ENCODE peak calls at places on chromosome 16, in four cellular contexts. M is ascending aorta, P is endodermal cell, E is GM06990. N is an unnamed sample.

GRCh38 chr16:29857133-29857760 is 5.8 kb downstream of the CDIPT start:
- DNase-seq in E (no peak), P (no peak), M (no peak), N (peak)

GRCh38 chr16:81539009-81539820 is 94.6 kb downstream of the CMIP start:
- DNase-seq in E (no peak), P (no peak), M (no peak), N (no peak)

GRCh38 chr16:87877942-87878507 is 8.7 kb upstream of the SLC7A5 start:
- DNase-seq in P (peak), E (no peak), M (no peak), N (no peak)

GRCh38 chr16:3460585-3460984 is 17.1 kb downstream of the NAA60 start:
- DNase-seq in P (no peak), M (no peak), E (no peak), N (no peak)

GRCh38 chr16:66175580-66175979 is 190.9 kb upstream of the CDH5 start:
- DNase-seq in E (no peak), P (peak), M (no peak), N (no peak)

GRCh38 chr16:11575223-11575589 is 11.5 kb downstream of the LITAF start:
- DNase-seq in M (no peak), E (no peak), P (no peak), N (no peak)

GRCh38 chr16:23597003-23597756 is 1.1 kb upstream of the NDUFAB1 start:
- DNase-seq in P (peak), E (peak), M (no peak), N (no peak)

GRCh38 chr16:3094289-3095027 is 4.6 kb downstream of the ZSCAN10 start:
- DNase-seq in P (peak), E (no peak), M (no peak), N (no peak)

GRCh38 chr16:2803545-2804195 is 5.4 kb downstream of the PRSS41 start:
- DNase-seq in P (no peak), M (no peak), E (no peak), N (no peak)

GRCh38 chr16:67278773-67279295 is 498 bp upstream of the PLEKHG4 start:
- DNase-seq in E (no peak), M (no peak), P (peak), N (no peak)

GRCh38 chr16:5502944-5503343 is 405.3 kb upstream of the EEF2KMT start:
- DNase-seq in P (no peak), E (no peak), M (no peak), N (no peak)

GRCh38 chr16:56793504-56793903 is 63.6 kb downstream of the NUP93 start:
- DNase-seq in P (no peak), E (no peak), M (no peak), N (no peak)

GRCh38 chr16:67268136-67268579 is 11.2 kb upstream of the PLEKHG4 start:
- DNase-seq in P (peak), M (peak), E (no peak), N (no peak)

GRCh38 chr16:65178151-65178550 is 56.3 kb upstream of the CDH11 start:
- DNase-seq in E (no peak), M (no peak), P (no peak), N (no peak)

GRCh38 chr16:56866955-56867830 is 2.2 kb downstream of the SLC12A3 start:
- DNase-seq in E (no peak), M (peak), P (peak), N (no peak)

GRCh38 chr16:76583466-76583865 is 306.3 kb downstream of the CNTNAP4 start:
- DNase-seq in P (no peak), M (no peak), E (no peak), N (no peak)

GRCh38 chr16:16092925-16093624 is 130.2 kb downstream of the ABCC6 start:
- DNase-seq in E (no peak), P (no peak), M (no peak), N (no peak)

GRCh38 chr16:16143941-16144340 is 79.4 kb downstream of the ABCC6 start:
- DNase-seq in E (no peak), M (no peak), P (no peak), N (no peak)

GRCh38 chr16:82605076-82605475 is 21.7 kb upstream of the CDH13 start:
- DNase-seq in E (no peak), P (no peak), M (no peak), N (no peak)

GRCh38 chr16:87860553-87861299 is 8.6 kb downstream of the SLC7A5 start:
- DNase-seq in M (no peak), E (peak), P (no peak), N (no peak)

GRCh38 chr16:28846933-28847273 is 755 bp upstream of the TUFM start:
- DNase-seq in P (peak), M (no peak), E (no peak), N (no peak)

GRCh38 chr16:67110136-67110847 is 551 bp downstream of the PHAF1 start:
- DNase-seq in E (no peak), M (no peak), P (no peak), N (no peak)

GRCh38 chr16:74073471-74073870 is 223.1 kb upstream of the PSMD7 start:
- DNase-seq in P (no peak), E (no peak), M (no peak), N (no peak)

GRCh38 chr16:81537721-81538561 is 93.3 kb downstream of the CMIP start:
- DNase-seq in M (no peak), P (no peak), E (no peak), N (no peak)

GRCh38 chr16:65388592-65388991 is 266.7 kb upstream of the CDH11 start:
- DNase-seq in P (no peak), E (no peak), M (no peak), N (no peak)

GRCh38 chr16:10817963-10818941 is at the start of gene TVP23A:
- DNase-seq in E (no peak), P (peak), M (no peak), N (no peak)

GRCh38 chr16:3262517-3262916 is 6.1 kb upstream of the MEFV start:
- DNase-seq in E (no peak), M (no peak), P (no peak), N (no peak)

DNA sequence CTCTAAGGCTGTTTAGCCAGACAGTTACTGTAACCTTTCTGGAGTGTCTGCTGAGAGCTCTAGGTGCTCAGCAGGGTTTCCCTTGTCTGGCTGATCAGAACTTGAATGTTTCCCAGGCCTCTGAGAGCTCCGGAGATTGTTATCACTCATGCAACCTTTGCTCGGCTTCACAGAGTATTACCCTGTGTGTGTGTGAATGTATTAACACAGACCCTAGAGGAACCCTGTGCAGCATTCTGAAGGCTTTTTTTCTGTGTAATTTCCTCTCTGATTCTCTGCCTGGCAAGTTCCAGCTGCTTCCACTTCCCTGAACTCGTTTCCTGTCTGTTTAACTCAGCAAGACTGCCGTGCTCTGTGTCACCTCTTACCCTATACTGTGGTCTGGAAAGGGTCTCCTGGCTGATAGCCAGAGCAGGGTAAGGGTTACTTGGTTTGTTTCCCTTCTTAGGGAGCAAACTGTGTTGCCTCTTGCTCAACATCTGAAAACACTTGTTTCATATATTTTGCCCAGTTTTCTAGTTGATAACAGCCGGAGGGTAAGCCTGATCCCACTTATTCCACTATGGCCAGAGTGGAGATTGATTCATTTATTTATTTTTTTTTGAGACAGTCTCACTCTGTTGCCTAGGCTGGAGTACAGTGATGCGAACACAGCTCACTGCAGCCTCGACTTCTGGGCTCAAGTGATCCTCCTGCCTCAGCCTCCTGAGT is 21.7 kb downstream of the PRMT7 start:
- DNase-seq in P (no peak), E (no peak), M (no peak), N (no peak)
- H3K4me3 ChIP-seq in P (peak), E (no peak), M (no peak), N (no peak)

GRCh38 chr16:13898233-13898632 is 21.7 kb upstream of the ERCC4 start:
- DNase-seq in E (no peak), P (no peak), M (no peak), N (no peak)

GRCh38 chr16:13895516-13895915 is 24.4 kb upstream of the ERCC4 start:
- DNase-seq in E (no peak), M (no peak), P (no peak), N (no peak)

GRCh38 chr16:13897806-13898205 is 22.1 kb upstream of the ERCC4 start:
- DNase-seq in E (no peak), P (no peak), M (no peak), N (no peak)

GRCh38 chr16:13892301-13892700 is 27.7 kb upstream of the ERCC4 start:
- DNase-seq in P (no peak), M (no peak), E (no peak), N (no peak)

GRCh38 chr16:13896543-13897182 is 23.3 kb upstream of the ERCC4 start:
- DNase-seq in P (peak), M (no peak), E (no peak), N (no peak)
- TF ChIP-seq CTCF in P (peak), M (no peak), E (peak), N (peak)

DNA sequence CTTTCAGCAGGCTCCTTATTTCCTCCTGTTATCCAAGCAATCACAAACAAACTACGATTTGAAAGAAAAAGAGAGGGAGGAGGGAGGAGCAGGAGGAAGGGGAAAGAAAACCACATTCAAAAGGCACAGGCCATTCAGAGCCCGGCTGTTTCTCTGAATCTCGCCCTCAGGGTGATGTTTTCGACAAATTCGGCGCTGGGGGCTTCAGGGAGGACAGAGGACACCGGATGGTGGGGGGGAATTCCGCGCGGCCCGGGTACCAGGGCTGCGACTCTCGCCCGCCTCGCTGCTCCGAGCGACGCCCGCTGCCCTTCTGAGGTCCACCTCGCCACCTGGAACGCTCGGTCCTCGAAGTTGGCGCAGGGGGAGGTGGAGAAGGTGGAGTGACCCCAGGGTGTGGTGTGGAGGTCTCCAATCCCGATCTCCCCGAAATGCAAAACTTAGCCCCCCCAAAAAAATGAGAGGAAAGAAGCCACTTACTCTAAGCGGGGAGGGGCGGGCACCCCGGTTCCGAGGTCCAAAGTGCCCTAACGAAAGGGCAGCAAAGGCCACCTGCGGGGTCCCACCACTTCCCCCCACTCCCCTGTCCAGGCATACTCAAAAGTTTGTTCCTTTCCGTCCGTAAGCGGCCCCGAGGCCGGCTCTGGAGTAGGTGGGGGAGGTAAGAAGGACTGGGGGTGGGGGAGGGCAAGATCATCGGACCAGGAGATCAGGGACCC is 1.2 kb downstream of the TOX3 start:
- DNase-seq in M (no peak), E (no peak), P (peak), N (no peak)
- H3K4me3 ChIP-seq in M (peak), E (no peak), P (peak), N (peak)

GRCh38 chr16:85172465-85173071 is 60.3 kb upstream of the CIBAR2 start:
- DNase-seq in E (no peak), P (peak), M (no peak), N (no peak)

GRCh38 chr16:85174871-85175723 is 62.8 kb upstream of the CIBAR2 start:
- DNase-seq in M (no peak), P (no peak), E (no peak), N (no peak)

GRCh38 chr16:85173981-85174751 is 61.9 kb upstream of the CIBAR2 start:
- DNase-seq in P (peak), E (no peak), M (peak), N (no peak)

GRCh38 chr16:85171809-85172464 is 59.7 kb upstream of the CIBAR2 start:
- DNase-seq in M (no peak), P (no peak), E (no peak), N (no peak)

GRCh38 chr16:85173077-85173980 is 61.1 kb upstream of the CIBAR2 start:
- DNase-seq in E (no peak), M (no peak), P (peak), N (peak)
- TF ChIP-seq CTCF in E (no peak), M (no peak), P (peak), N (no peak)

N was measured in epithelial cell of proximal tubule.